ENCODE peak calls at places on chromosome 17, in seven cellular contexts. G is mammary epithelial cell, F is GM12878, A is H9, Z is A549, R is psoas muscle, X is breast epithelium. P is an unnamed sample.

GRCh38 chr17:44687752-44688151 is 1.8 kb downstream of the CCDC43 start:
- DNase-seq in Z (no peak), X (no peak), G (no peak), A (no peak), F (no peak), R (no peak), P (no peak)

GRCh38 chr17:20992987-20993862 is 49.6 kb downstream of the USP22 start:
- DNase-seq in Z (peak; percentile 81), G (peak; percentile 47), X (peak; percentile 81), R (peak; percentile 76), F (peak; percentile 3), A (peak; percentile 92), P (peak; percentile 6)

GRCh38 chr17:62819511-62820221 is 11.6 kb upstream of the MARCHF10 start:
- DNase-seq in F (no peak), Z (peak; percentile 96), A (peak; percentile 63), G (peak; percentile 98), X (peak; percentile 74), R (peak; percentile 63), P (peak; percentile 93)

GRCh38 chr17:8552582-8553320 is 77.8 kb downstream of the MYH10 start:
- DNase-seq in R (no peak), Z (no peak), G (peak; percentile 90), F (no peak), X (no peak), A (no peak), P (peak; percentile 72)

GRCh38 chr17:79838541-79839274 is 532 bp downstream of the CBX4 start:
- DNase-seq in X (no peak), G (peak; percentile 63), Z (peak; percentile 70), F (no peak), R (peak; percentile 72), A (peak; percentile 87), P (no peak)

GRCh38 chr17:82881900-82882714 is 42.3 kb upstream of the ZNF750 start:
- DNase-seq in F (no peak), G (no peak), Z (no peak), R (peak; percentile 85), A (no peak), X (no peak), P (no peak)

GRCh38 chr17:78272181-78272913 is 40.9 kb downstream of the TMEM235 start:
- DNase-seq in A (peak; percentile 79), R (no peak), G (peak; percentile 99), F (no peak), Z (peak; percentile 81), X (peak; percentile 77), P (peak; percentile 95)

GRCh38 chr17:29572691-29573557 is 4.4 kb downstream of the TP53I13 start:
- DNase-seq in F (no peak), G (no peak), Z (no peak), A (peak; percentile 68), X (peak; percentile 49), R (peak; percentile 84), P (no peak)

GRCh38 chr17:35578195-35578928 is at the start of gene PEX12:
- DNase-seq in G (peak; percentile 81), X (peak; percentile 73), R (peak; percentile 94), A (peak; percentile 91), F (peak; percentile 58), Z (peak; percentile 89), P (no peak)

GRCh38 chr17:43998552-43998951 is 5.9 kb upstream of the NAGS start:
- DNase-seq in Z (no peak), R (no peak), F (no peak), X (no peak), G (peak; percentile 11), A (no peak), P (no peak)

GRCh38 chr17:10614536-10615155 is 42.5 kb downstream of the MYH3 start:
- DNase-seq in A (peak; percentile 86), G (peak; percentile 18), X (no peak), R (peak; percentile 65), F (no peak), Z (peak; percentile 61), P (no peak)

GRCh38 chr17:9116861-9117568 is 95.7 kb downstream of the NTN1 start:
- DNase-seq in X (no peak), R (no peak), F (no peak), Z (no peak), A (no peak), G (no peak), P (no peak)

GRCh38 chr17:81512984-81513668 is 527 bp upstream of the ACTG1 start:
- DNase-seq in A (peak; percentile 90), F (no peak), Z (peak; percentile 89), X (peak; percentile 73), R (peak; percentile 84), G (peak; percentile 69), P (no peak)

GRCh38 chr17:68662037-68662432 is 60.9 kb upstream of the FAM20A start:
- DNase-seq in Z (no peak), F (no peak), A (no peak), R (no peak), G (no peak), X (no peak), P (no peak)

GRCh38 chr17:50150354-50151040 is at the start of gene PPP1R9B:
- DNase-seq in F (no peak), X (no peak), G (no peak), R (no peak), A (no peak), Z (no peak), P (no peak)

GRCh38 chr17:69592692-69593350 is 178.3 kb downstream of the MAP2K6 start:
- DNase-seq in F (no peak), A (no peak), G (no peak), X (no peak), R (no peak), Z (no peak), P (no peak)

GRCh38 chr17:81186203-81186602 is 20.2 kb upstream of the AATK start:
- DNase-seq in X (no peak), R (no peak), A (no peak), F (no peak), G (no peak), Z (no peak), P (no peak)

GRCh38 chr17:83078378-83079339 is 750 bp upstream of the METRNL start:
- DNase-seq in Z (no peak), G (no peak), A (no peak), X (no peak), F (no peak), R (no peak), P (no peak)

GRCh38 chr17:76480676-76481075 is 13.3 kb downstream of the AANAT start:
- DNase-seq in A (no peak), X (no peak), G (no peak), Z (no peak), F (no peak), R (no peak), P (no peak)
- H3K27ac ChIP-seq in A (no peak overlapping the region), X (no peak overlapping the region), G (no peak overlapping the region), Z (no peak overlapping the region), F (peak overlapping the region; percentile 99), R (no peak overlapping the region), P (no peak overlapping the region)

GRCh38 chr17:2712300-2713043 is 908 bp upstream of the CLUH start:
- DNase-seq in Z (no peak), G (no peak), A (no peak), X (no peak), F (no peak), R (no peak), P (no peak)
- H3K27ac ChIP-seq in Z (peak overlapping the region; percentile 96), G (peak overlapping the region; percentile 31), A (no peak overlapping the region), X (peak overlapping the region; percentile 93), F (peak overlapping the region; percentile 79), R (peak overlapping the region; percentile 91), P (peak overlapping the region; percentile 69)

GRCh38 chr17:61335845-61336655 is 63.6 kb upstream of the TBX2 start:
- DNase-seq in R (no peak), X (no peak), G (no peak), A (no peak), F (no peak), Z (peak; percentile 63), P (no peak)

GRCh38 chr17:61340431-61340830 is 59.2 kb upstream of the TBX2 start:
- DNase-seq in R (no peak), Z (no peak), A (no peak), X (no peak), F (no peak), G (peak; percentile 22), P (no peak)

GRCh38 chr17:61337247-61337812 is 62.3 kb upstream of the TBX2 start:
- DNase-seq in A (peak; percentile 61), Z (no peak), X (no peak), F (no peak), R (no peak), G (no peak), P (no peak)

GRCh38 chr17:61338000-61338864 is 61.4 kb upstream of the TBX2 start:
- DNase-seq in A (no peak), R (no peak), Z (peak; percentile 60), X (no peak), G (peak; percentile 40), F (no peak), P (no peak)

DNA sequence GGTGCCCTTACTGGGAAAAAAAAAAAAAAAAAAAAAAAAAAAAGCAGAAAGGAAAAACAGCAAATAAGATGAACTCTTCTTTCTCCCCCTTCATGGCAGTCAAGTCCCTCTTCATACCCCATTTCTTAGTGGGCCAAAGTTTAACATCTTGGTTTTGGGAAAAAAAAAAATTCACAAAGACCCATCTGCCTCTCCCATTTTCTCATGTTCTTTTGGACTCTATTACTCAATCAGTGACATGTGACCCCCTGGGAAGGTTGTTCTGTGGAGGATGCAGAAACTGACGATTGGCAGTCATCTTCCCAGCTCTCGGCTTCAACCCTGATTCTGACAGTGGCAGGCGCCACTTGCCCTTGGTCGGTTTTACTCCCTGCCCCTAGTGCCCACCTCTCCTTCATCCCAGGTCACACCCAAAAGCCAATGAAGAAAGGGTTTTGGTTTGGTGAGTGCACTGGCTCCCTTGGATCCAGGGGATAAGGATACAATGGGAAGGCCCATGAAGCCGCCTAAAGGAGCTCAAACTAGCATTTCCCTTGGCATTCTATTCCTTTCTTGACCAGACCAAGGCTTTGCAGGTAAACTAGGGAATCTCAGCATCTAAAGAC is 60.7 kb upstream of the TBX2 start:
- DNase-seq in X (no peak), A (no peak), R (no peak), Z (no peak), F (no peak), G (no peak), P (no peak)
- H3K27ac ChIP-seq in X (no peak overlapping the region), A (no peak overlapping the region), R (no peak overlapping the region), Z (peak overlapping the region; percentile 45), F (no peak overlapping the region), G (no peak overlapping the region), P (no peak overlapping the region)

DNA sequence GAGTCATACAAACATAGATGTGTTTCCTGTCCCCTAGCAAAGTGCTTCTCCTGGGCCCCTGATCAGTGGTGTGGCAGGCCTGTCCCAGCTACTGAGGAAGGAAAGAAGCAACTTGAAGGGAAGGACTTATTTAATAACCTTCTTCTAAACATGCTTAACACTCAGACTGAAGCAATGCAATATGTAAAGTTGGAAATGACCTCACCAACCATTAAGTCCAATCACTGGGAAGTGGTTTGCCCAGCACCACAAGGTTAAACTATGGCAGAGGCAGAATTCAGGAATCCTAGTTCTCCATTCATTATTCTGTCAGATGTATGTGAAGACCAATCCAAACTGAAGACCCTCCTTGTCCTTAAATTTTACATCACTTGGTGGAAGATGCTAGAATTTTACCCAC is 39.1 kb downstream of the CENPV start:
- DNase-seq in G (no peak), A (no peak), X (no peak), Z (no peak), F (no peak), R (no peak), P (no peak)
- H3K27ac ChIP-seq in G (no peak overlapping the region), A (no peak overlapping the region), X (no peak overlapping the region), Z (no peak overlapping the region), F (no peak overlapping the region), R (no peak overlapping the region), P (no peak overlapping the region)

P was measured in epithelial cell of prostate.